ENCODE peak calls at places on chromosomes 16 and 17, in ten cellular contexts. E, L, F, G, H, T, C, Z, A and M are unnamed samples.

GRCh38 chr17:28549274-28550132 is 2.9 kb downstream of the UNC119 start:
- DNase-seq in E (no peak), L (no peak), F (no peak), G (no peak), H (no peak), T (no peak), C (no peak), Z (no peak), A (no peak), M (peak; percentile 80)

GRCh38 chr16:14681115-14681514 is 13.0 kb downstream of the PLA2G10 start:
- DNase-seq in E (no peak), L (no peak), F (no peak), G (no peak), H (no peak), T (no peak), C (no peak), Z (no peak), A (no peak), M (no peak)

GRCh38 chr16:24253192-24253591 is 2.9 kb upstream of the CACNG3 start:
- DNase-seq in E (peak; percentile 14), L (peak; percentile 25), F (peak; percentile 75), G (peak; percentile 63), H (no peak), T (peak; percentile 45), C (peak; percentile 30), Z (peak; percentile 53), A (peak; percentile 22), M (peak; percentile 71)

GRCh38 chr16:28592979-28593553 is 3.8 kb downstream of the SULT1A2 start:
- DNase-seq in E (no peak), L (no peak), F (no peak), G (no peak), H (no peak), T (no peak), C (no peak), Z (no peak), A (no peak), M (no peak)

GRCh38 chr16:71484006-71484893 is 4.9 kb downstream of the ZNF19 start:
- DNase-seq in E (peak; percentile 48), L (peak; percentile 96), F (peak; percentile 85), G (peak; percentile 88), H (peak; percentile 90), T (peak; percentile 96), C (peak; percentile 90), Z (peak; percentile 63), A (peak; percentile 85), M (peak; percentile 84)

GRCh38 chr17:72699566-72699965 is 392.9 kb downstream of the SLC39A11 start:
- DNase-seq in E (no peak), L (no peak), F (no peak), G (no peak), H (no peak), T (peak; percentile 66), C (peak; percentile 80), Z (no peak), A (no peak), M (no peak)

GRCh38 chr16:3909791-3910583 is 29.5 kb upstream of the CREBBP start:
- DNase-seq in E (no peak), L (no peak), F (no peak), G (no peak), H (no peak), T (no peak), C (no peak), Z (no peak), A (no peak), M (no peak)

GRCh38 chr16:69340095-69340644 is 598 bp downstream of the NIP7 start:
- DNase-seq in E (no peak), L (peak; percentile 41), F (no peak), G (no peak), H (no peak), T (no peak), C (no peak), Z (no peak), A (no peak), M (no peak)

GRCh38 chr17:77667478-77667877 is 291.0 kb upstream of the TNRC6C start:
- DNase-seq in E (no peak), L (no peak), F (no peak), G (no peak), H (no peak), T (no peak), C (no peak), Z (no peak), A (no peak), M (no peak)

GRCh38 chr16:89696598-89697128 is 4.8 kb downstream of the SPATA2L start:
- DNase-seq in E (no peak), L (no peak), F (no peak), G (no peak), H (no peak), T (peak; percentile 16), C (no peak), Z (no peak), A (no peak), M (peak; percentile 67)

GRCh38 chr16:81410643-81411235 is 33.9 kb upstream of the CMIP start:
- DNase-seq in E (no peak), L (no peak), F (no peak), G (no peak), H (no peak), T (no peak), C (no peak), Z (no peak), A (no peak), M (no peak)

GRCh38 chr16:7998789-7999453 is 591.4 kb downstream of the TMEM114 start:
- DNase-seq in E (no peak), L (no peak), F (no peak), G (no peak), H (no peak), T (no peak), C (no peak), Z (no peak), A (no peak), M (no peak)

GRCh38 chr17:17568772-17569195 is 22.7 kb downstream of the PEMT start:
- DNase-seq in E (peak; percentile 80), L (peak; percentile 41), F (peak; percentile 21), G (peak; percentile 55), H (peak; percentile 83), T (peak; percentile 54), C (peak; percentile 76), Z (peak; percentile 81), A (peak; percentile 87), M (peak; percentile 80)

GRCh38 chr17:51630101-51630671 is 369.8 kb downstream of the UTP18 start:
- DNase-seq in E (no peak), L (no peak), F (no peak), G (no peak), H (no peak), T (no peak), C (no peak), Z (no peak), A (no peak), M (no peak)

GRCh38 chr16:22217890-22218730 is 12.0 kb downstream of the EEF2K start:
- DNase-seq in E (no peak), L (no peak), F (peak; percentile 23), G (no peak), H (peak; percentile 57), T (no peak), C (no peak), Z (peak; percentile 74), A (peak; percentile 39), M (peak; percentile 86)

GRCh38 chr16:14196011-14196410 is 124.9 kb downstream of the MRTFB start:
- DNase-seq in E (no peak), L (peak; percentile 47), F (no peak), G (no peak), H (no peak), T (peak; percentile 38), C (no peak), Z (no peak), A (no peak), M (no peak)

GRCh38 chr17:82242977-82243647 is 14.3 kb downstream of the SLC16A3 start:
- DNase-seq in E (no peak), L (peak; percentile 88), F (no peak), G (no peak), H (peak; percentile 85), T (peak; percentile 91), C (peak; percentile 82), Z (no peak), A (peak; percentile 93), M (no peak)